ENCODE peak calls at places on chromosomes 4 and X, in eight cellular contexts. P, H, A, I, G, V, E and T are unnamed samples.

GRCh38 chrX:152896450-152896849 is 1.4 kb upstream of the ZNF185 start:
- DNase-seq in P (no peak), H (no peak), A (no peak), I (no peak), G (no peak), V (peak), E (no peak), T (no peak)

GRCh38 chr4:169756971-169757574 is 671 bp downstream of the HPF1 start:
- DNase-seq in P (peak), H (no peak), A (no peak), I (no peak), G (no peak), V (peak), E (peak), T (no peak)

GRCh38 chrX:9955506-9955905 is 11.7 kb upstream of the CLDN34 start:
- DNase-seq in P (no peak), H (no peak), A (no peak), I (no peak), G (peak), V (no peak), E (peak), T (peak)

GRCh38 chrX:27893211-27893610 is 85.4 kb downstream of the MAGEB10 start:
- DNase-seq in P (no peak), H (no peak), A (no peak), I (no peak), G (no peak), V (no peak), E (no peak), T (no peak)

GRCh38 chr4:19346636-19347035 is 905.1 kb upstream of the SLIT2 start:
- DNase-seq in P (no peak), H (no peak), A (no peak), I (no peak), G (no peak), V (no peak), E (no peak), T (no peak)

GRCh38 chr4:2399216-2399615 is 19.2 kb downstream of the ZFYVE28 start:
- DNase-seq in P (no peak), H (no peak), A (no peak), I (no peak), G (no peak), V (no peak), E (no peak), T (no peak)

GRCh38 chr4:102815981-102816380 is 11.4 kb downstream of the UBE2D3 start:
- DNase-seq in P (no peak), H (no peak), A (peak), I (no peak), G (peak), V (no peak), E (peak), T (peak)

GRCh38 chrX:22171287-22172060 is 101.2 kb upstream of the CBLL2 start:
- DNase-seq in P (no peak), H (no peak), A (no peak), I (no peak), G (no peak), V (no peak), E (no peak), T (no peak)

GRCh38 chr4:85448880-85449763 is 25.8 kb upstream of the ARHGAP24 start:
- DNase-seq in P (no peak), H (no peak), A (no peak), I (no peak), G (no peak), V (no peak), E (no peak), T (no peak)

GRCh38 chr4:1416948-1417260 is 10.7 kb upstream of the NKX1-1 start:
- DNase-seq in P (no peak), H (peak), A (peak), I (no peak), G (no peak), V (no peak), E (no peak), T (no peak)

GRCh38 chr4:153114771-153115321 is 89.4 kb upstream of the TRIM2 start:
- DNase-seq in P (no peak), H (no peak), A (no peak), I (no peak), G (no peak), V (peak), E (peak), T (peak)